ENCODE peak calls at places on chromosomes 7 and 10, in five cellular contexts. Q, O, A, U and G are unnamed samples.

GRCh38 chr10:50585921-50586739 is 37.6 kb downstream of the SGMS1 start:
- DNase-seq in A (peak; percentile 68), O (no peak), U (peak; percentile 36), Q (no peak), G (no peak)

GRCh38 chr10:124231188-124232135 is 138.1 kb upstream of the CHST15 start:
- DNase-seq in U (no peak), Q (no peak), A (no peak), O (no peak), G (no peak)

GRCh38 chr7:151080522-151081169 is at the start of gene FASTK:
- DNase-seq in A (peak; percentile 88), O (peak; percentile 91), Q (peak; percentile 89), U (peak; percentile 98), G (peak; percentile 91)

GRCh38 chr7:32515890-32516550 is 20.7 kb downstream of the AVL9 start:
- DNase-seq in U (no peak), O (no peak), Q (no peak), A (peak; percentile 27), G (no peak)

GRCh38 chr7:68429376-68430117 is 1168.7 kb upstream of the AUTS2 start:
- DNase-seq in U (no peak), A (no peak), Q (peak; percentile 45), O (no peak), G (no peak)

GRCh38 chr10:105843786-105844560 is 1202.9 kb downstream of the SORCS3 start:
- DNase-seq in Q (no peak), A (no peak), U (no peak), O (no peak), G (no peak)

GRCh38 chr7:6258440-6259182 is 13.8 kb downstream of the CYTH3 start:
- DNase-seq in A (peak; percentile 79), U (peak; percentile 93), O (no peak), Q (no peak), G (no peak)

GRCh38 chr7:39741942-39742623 is 118.7 kb downstream of the RALA start:
- DNase-seq in U (no peak), A (peak; percentile 41), Q (peak; percentile 30), O (peak; percentile 55), G (no peak)

GRCh38 chr10:23314835-23315239 is 29.8 kb downstream of the C10orf67 start:
- DNase-seq in A (peak; percentile 88), Q (peak; percentile 62), O (no peak), U (peak; percentile 92), G (no peak)

GRCh38 chr7:107304063-107304462 is 135.3 kb downstream of the HBP1 start:
- DNase-seq in A (no peak), O (no peak), Q (no peak), U (no peak), G (no peak)

GRCh38 chr7:26202019-26202985 is 757 bp downstream of the CBX3 start:
- DNase-seq in O (peak; percentile 66), U (peak; percentile 76), A (no peak), Q (no peak), G (peak; percentile 82)

GRCh38 chr7:156793334-156793733 is 99.6 kb downstream of the LMBR1 start:
- DNase-seq in U (peak; percentile 21), Q (no peak), O (no peak), A (no peak), G (no peak)

GRCh38 chr10:131652416-131652815 is 248.4 kb upstream of the PPP2R2D start:
- DNase-seq in U (no peak), A (no peak), Q (no peak), O (no peak), G (no peak)

GRCh38 chr10:44245601-44245938 is 139.3 kb downstream of the CXCL12 start:
- DNase-seq in U (peak; percentile 78), A (peak; percentile 59), O (no peak), Q (no peak), G (no peak)

DNA sequence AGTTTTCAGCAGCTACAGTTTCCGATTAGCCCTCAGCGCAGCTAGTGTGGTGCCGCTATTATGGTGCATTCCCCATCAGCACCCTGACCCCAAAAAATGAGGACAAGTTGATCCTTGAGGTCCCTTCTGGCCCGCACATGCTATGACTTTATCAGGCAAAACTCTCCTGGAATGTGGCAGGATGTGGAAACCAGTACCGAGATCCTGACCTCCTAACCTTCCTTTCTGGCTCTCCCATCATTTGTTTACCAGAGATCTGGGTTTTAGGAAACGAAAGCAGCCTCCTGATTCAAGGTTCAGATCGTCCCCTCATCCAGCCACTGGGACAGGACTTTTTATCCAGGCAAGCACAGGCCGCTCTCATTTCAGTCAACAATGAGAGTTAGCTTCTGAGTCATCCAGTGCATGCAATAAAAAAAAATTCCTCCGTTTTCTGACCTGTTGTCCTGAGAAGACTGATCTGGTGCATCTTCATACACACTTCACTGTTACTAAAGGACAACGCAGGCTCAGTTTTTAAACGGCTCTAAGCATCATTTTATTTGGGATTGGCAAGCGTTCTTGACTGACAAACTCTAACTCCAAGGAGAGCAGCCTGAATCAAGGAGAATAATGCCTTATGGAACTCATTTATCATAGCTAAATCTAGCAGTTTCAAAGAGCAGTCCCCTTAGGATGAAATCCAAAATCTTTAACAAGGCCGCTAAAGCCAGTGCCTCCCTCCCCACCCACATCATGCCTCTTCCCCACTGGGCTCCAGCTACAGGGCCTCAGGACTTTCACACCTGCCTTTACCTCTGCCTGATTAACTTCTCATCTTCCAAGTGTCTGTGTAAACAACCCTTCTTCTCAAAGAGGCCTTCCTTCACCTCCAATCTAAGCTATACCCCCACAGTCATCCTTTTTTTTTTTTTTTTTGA is 17.1 kb downstream of the PDLIM1 start:
- DNase-seq in U (peak; percentile 82), O (no peak), Q (no peak), A (peak; percentile 94), G (peak; percentile 76)
- H3K4me3 ChIP-seq in U (peak overlapping the region; percentile 65), O (peak overlapping the region; percentile 2), Q (no peak overlapping the region), A (peak overlapping the region; percentile 5), G (peak overlapping the region; percentile 20)

DNA sequence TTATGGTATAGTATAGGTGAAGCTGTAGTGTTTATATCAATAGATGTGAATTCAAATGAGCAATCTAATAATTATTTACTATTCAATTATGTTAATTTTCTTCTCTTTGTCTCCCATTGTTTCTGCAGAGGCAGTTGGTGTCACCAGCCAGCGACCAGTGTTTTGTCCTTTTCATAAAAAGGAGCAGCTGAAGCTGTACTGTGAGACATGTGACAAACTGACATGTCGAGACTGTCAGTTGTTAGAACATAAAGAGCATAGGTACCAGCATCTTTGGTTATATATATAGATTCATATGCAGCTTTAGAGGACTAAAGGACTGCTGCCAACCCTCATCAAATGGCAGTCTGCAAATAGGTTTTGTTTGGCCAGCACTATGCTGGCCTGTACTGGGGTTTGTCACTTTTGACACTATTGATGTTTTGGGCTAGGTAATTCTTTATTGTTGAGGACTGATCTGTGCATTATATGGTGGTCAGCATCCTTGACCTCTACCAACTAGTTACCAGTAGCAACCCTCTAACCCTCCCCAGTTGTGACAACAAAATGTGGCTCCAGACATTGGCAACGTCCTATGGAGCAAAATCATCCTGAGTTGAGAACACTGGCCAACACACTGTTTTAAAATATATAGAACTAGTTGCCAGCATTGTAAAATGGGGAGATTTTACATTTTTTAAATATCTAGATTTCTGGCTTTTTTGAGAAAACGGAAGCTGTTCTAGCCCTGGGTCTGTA is 59.2 kb downstream of the TRIM24 start:
- DNase-seq in Q (no peak), O (no peak), U (no peak), A (no peak), G (no peak)
- H3K36me3 ChIP-seq in Q (peaks cover 29% of the 10 kb centered on the region), O (peaks cover 76% of the 10 kb centered on the region), U (peaks cover 43% of the 10 kb centered on the region), A (peaks cover 4% of the 10 kb centered on the region), G (peaks cover 20% of the 10 kb centered on the region)

GRCh38 chr10:99835947-99836346 is 53.5 kb downstream of the ABCC2 start:
- DNase-seq in A (no peak), Q (no peak), O (no peak), U (no peak), G (no peak)

GRCh38 chr10:99836711-99837110 is 54.3 kb downstream of the ABCC2 start:
- DNase-seq in U (no peak), Q (no peak), A (no peak), O (no peak), G (no peak)

GRCh38 chr10:99828464-99828863 is 46.0 kb downstream of the ABCC2 start:
- DNase-seq in U (no peak), O (no peak), Q (no peak), A (no peak), G (no peak)

GRCh38 chr10:99832439-99832838 is 50.0 kb downstream of the ABCC2 start:
- DNase-seq in Q (no peak), A (no peak), O (no peak), U (no peak), G (no peak)

GRCh38 chr10:99834410-99834809 is 52.0 kb downstream of the ABCC2 start:
- DNase-seq in Q (no peak), U (peak; percentile 42), A (peak; percentile 89), O (no peak), G (no peak)
- H3K4me3 ChIP-seq in Q (no peak overlapping the region), U (no peak overlapping the region), A (no peak overlapping the region), O (no peak overlapping the region), G (no peak overlapping the region)

GRCh38 chr7:102409340-102409739 is 13.2 kb downstream of the PRKRIP1 start:
- DNase-seq in Q (no peak), A (no peak), U (no peak), O (no peak), G (no peak)

GRCh38 chr7:102413071-102413470 is 16.9 kb downstream of the PRKRIP1 start:
- DNase-seq in Q (no peak), O (no peak), A (no peak), U (no peak), G (no peak)

GRCh38 chr7:102410123-102410522 is 14.0 kb downstream of the PRKRIP1 start:
- DNase-seq in Q (no peak), O (no peak), U (no peak), A (no peak), G (no peak)

GRCh38 chr7:102412548-102412947 is 16.4 kb downstream of the PRKRIP1 start:
- DNase-seq in O (peak; percentile 38), U (peak; percentile 16), A (peak; percentile 13), Q (no peak), G (peak; percentile 71)

GRCh38 chr7:102410918-102411317 is 14.8 kb downstream of the PRKRIP1 start:
- DNase-seq in A (no peak), Q (no peak), U (no peak), O (no peak), G (no peak)
- H3K36me3 ChIP-seq in A (peaks cover 60% of the 10 kb centered on the region), Q (peaks cover 51% of the 10 kb centered on the region), U (peaks cover 88% of the 10 kb centered on the region), O (peaks cover 95% of the 10 kb centered on the region), G (peaks cover 93% of the 10 kb centered on the region)